ENCODE peak calls at places on chromosomes 7 and 10, in seven cellular contexts. U is dorsolateral prefrontal cortex, G is bronchial epithelial cell, P is BE2C, A is stomach, B is AG04450, O is cardiac fibroblast. Q is an unnamed sample.

GRCh38 chr10:63683223-63683622 is 162.0 kb downstream of the REEP3 start:
- DNase-seq in U (no peak), G (no peak), P (no peak), A (no peak), B (no peak), O (no peak), Q (no peak)

GRCh38 chr7:151046603-151047573 is 1.4 kb upstream of the ASIC3 start:
- DNase-seq in U (no peak), G (no peak), P (peak), A (no peak), B (no peak), O (peak), Q (peak)

GRCh38 chr10:70758757-70759514 is 26.2 kb downstream of the TBATA start:
- DNase-seq in U (peak), G (peak), P (peak), A (peak), B (peak), O (peak), Q (peak)

GRCh38 chr10:125602825-125603224 is 80.1 kb downstream of the TEX36 start:
- DNase-seq in U (no peak), G (no peak), P (no peak), A (no peak), B (no peak), O (no peak), Q (no peak)

GRCh38 chr7:39810204-39810642 is 139.8 kb upstream of the CDK13 start:
- DNase-seq in U (no peak), G (peak), P (no peak), A (no peak), B (no peak), O (no peak), Q (no peak)

GRCh38 chr7:143936087-143937009 is 1.3 kb downstream of the OR2F2 start:
- DNase-seq in U (no peak), G (no peak), P (no peak), A (no peak), B (peak), O (peak), Q (peak)

GRCh38 chr7:77651544-77652162 is 44.6 kb upstream of the RSBN1L start:
- DNase-seq in U (no peak), G (peak), P (peak), A (no peak), B (no peak), O (peak), Q (peak)

GRCh38 chr7:98222533-98223195 is 11.4 kb downstream of the BHLHA15 start:
- DNase-seq in U (no peak), G (no peak), P (no peak), A (no peak), B (no peak), O (no peak), Q (no peak)

GRCh38 chr10:123284022-123284421 is 129.8 kb downstream of the BUB3 start:
- DNase-seq in U (no peak), G (peak), P (no peak), A (no peak), B (no peak), O (no peak), Q (no peak)

GRCh38 chr10:90591629-90592028 is 266.2 kb downstream of the HTR7 start:
- DNase-seq in U (no peak), G (no peak), P (no peak), A (no peak), B (no peak), O (no peak), Q (no peak)

GRCh38 chr10:45429790-45430189 is 55.8 kb downstream of the ALOX5 start:
- DNase-seq in U (no peak), G (no peak), P (no peak), A (no peak), B (no peak), O (no peak), Q (no peak)

GRCh38 chr10:95308389-95309302 is 17.8 kb upstream of the PDLIM1 start:
- DNase-seq in U (peak), G (peak), P (no peak), A (peak), B (peak), O (peak), Q (peak)

GRCh38 chr7:105838273-105839141 is 37.9 kb downstream of the ATXN7L1 start:
- DNase-seq in U (no peak), G (peak), P (peak), A (peak), B (peak), O (peak), Q (peak)

GRCh38 chr10:79262131-79262530 is 85.1 kb upstream of the PPIF start:
- DNase-seq in U (no peak), G (peak), P (no peak), A (no peak), B (no peak), O (no peak), Q (no peak)

GRCh38 chr10:13483073-13483472 is 45.7 kb downstream of the BEND7 start:
- DNase-seq in U (no peak), G (no peak), P (no peak), A (no peak), B (no peak), O (no peak), Q (no peak)

GRCh38 chr10:62248465-62248864 is 20.2 kb downstream of the RTKN2 start:
- DNase-seq in U (no peak), G (no peak), P (no peak), A (no peak), B (no peak), O (peak), Q (peak)

GRCh38 chr7:129902788-129903422 is 49.9 kb downstream of the UBE2H start:
- DNase-seq in U (no peak), G (no peak), P (no peak), A (no peak), B (no peak), O (no peak), Q (no peak)
- TF ChIP-seq CTCF in U (no peak), G (no peak), P (no peak), A (no peak), B (no peak), O (no peak), Q (no peak)

GRCh38 chr7:26100940-26101339 is 51.1 kb upstream of the NFE2L3 start:
- DNase-seq in U (no peak), G (no peak), P (no peak), A (no peak), B (no peak), O (no peak), Q (no peak)

GRCh38 chr7:26105206-26105605 is 46.8 kb upstream of the NFE2L3 start:
- DNase-seq in U (no peak), G (no peak), P (no peak), A (no peak), B (no peak), O (no peak), Q (no peak)

GRCh38 chr7:26103541-26104070 is 48.4 kb upstream of the NFE2L3 start:
- DNase-seq in U (no peak), G (no peak), P (no peak), A (no peak), B (no peak), O (no peak), Q (no peak)

GRCh38 chr7:26101471-26102151 is 50.4 kb upstream of the NFE2L3 start:
- DNase-seq in U (no peak), G (no peak), P (no peak), A (no peak), B (no peak), O (no peak), Q (no peak)

GRCh38 chr7:26102176-26102575 is 49.8 kb upstream of the NFE2L3 start:
- DNase-seq in U (no peak), G (peak), P (no peak), A (no peak), B (no peak), O (no peak), Q (no peak)
- H3K4me3 ChIP-seq in U (no peak), G (no peak), P (no peak), A (peak), B (no peak), O (no peak), Q (no peak)

DNA sequence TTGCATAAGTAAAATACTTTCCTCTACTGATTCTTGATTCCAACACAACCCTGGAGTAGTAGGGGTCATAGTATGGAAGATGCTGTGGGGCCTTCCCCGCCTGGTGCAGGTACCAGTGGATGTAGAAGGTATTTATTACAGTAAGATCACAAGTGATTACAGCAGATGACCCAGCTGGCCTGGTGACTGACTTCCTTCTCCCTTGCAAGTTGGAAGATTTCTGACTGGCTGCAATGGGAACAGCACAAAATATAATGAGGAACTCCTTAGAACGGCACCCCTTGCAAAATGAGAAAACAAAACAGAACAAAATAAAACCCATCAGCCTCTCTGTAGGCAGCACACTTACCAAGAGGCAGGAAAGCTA is 61.7 kb upstream of the TARP start:
- DNase-seq in U (no peak), G (no peak), P (no peak), A (no peak), B (no peak), O (no peak), Q (no peak)
- TF ChIP-seq CTCF in U (no peak), G (no peak), P (no peak), A (no peak), B (no peak), O (no peak), Q (no peak)

GRCh38 chr7:1121886-1122831 is 34.2 kb downstream of the GPER1 start:
- DNase-seq in U (peak), G (no peak), P (no peak), A (no peak), B (no peak), O (no peak), Q (no peak)
- H3K4me3 ChIP-seq in U (no peak), G (no peak), P (no peak), A (no peak), B (no peak), O (no peak), Q (no peak)

GRCh38 chr7:74404388-74404700 is 49.4 kb upstream of the GTF2IRD1 start:
- DNase-seq in U (no peak), G (no peak), P (no peak), A (no peak), B (no peak), O (no peak), Q (no peak)

GRCh38 chr7:74403521-74404387 is 50.0 kb upstream of the GTF2IRD1 start:
- DNase-seq in U (no peak), G (no peak), P (no peak), A (no peak), B (no peak), O (no peak), Q (no peak)

GRCh38 chr7:74405899-74406512 is 47.7 kb upstream of the GTF2IRD1 start:
- DNase-seq in U (no peak), G (no peak), P (no peak), A (no peak), B (no peak), O (no peak), Q (no peak)

GRCh38 chr7:74404741-74405140 is 49.0 kb upstream of the GTF2IRD1 start:
- DNase-seq in U (no peak), G (no peak), P (no peak), A (no peak), B (no peak), O (no peak), Q (no peak)

DNA sequence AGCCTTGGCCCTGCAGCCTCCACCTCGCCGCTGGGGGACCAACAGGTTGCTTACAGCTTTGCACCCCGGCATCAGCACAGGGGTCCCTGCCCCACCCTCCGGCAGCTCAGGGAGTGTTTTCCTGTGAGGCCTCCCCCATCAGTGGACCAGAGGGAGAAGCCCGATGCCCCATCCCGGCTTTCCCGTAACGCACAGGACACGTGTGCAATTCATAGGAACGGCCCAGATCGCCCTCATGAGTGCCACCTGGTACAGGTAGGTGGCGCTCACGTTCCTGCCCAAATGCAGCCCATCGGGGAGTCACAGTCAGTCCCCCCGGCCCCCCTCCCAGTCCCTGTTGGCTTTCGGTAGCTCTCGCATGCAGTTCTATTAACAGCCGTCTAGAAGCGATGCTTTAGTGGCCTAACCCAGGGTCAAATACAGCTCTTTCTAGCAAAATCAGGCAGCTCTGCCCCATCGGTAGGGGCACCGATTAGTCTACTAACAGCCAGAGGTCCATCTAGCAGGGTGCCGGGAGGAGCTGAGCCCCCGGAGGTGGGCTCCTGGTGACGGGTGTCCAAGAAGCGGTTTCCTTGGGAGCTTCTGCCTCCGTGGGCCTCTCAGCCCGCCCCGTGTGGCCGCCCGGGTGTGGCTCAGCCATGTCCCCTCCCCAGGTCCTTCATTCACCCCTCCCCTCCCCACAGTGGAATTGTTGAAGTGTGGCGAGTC is 48.4 kb upstream of the GTF2IRD1 start:
- DNase-seq in U (peak), G (no peak), P (peak), A (no peak), B (no peak), O (no peak), Q (no peak)
- TF ChIP-seq CTCF in U (peak), G (peak), P (peak), A (peak), B (peak), O (no peak), Q (peak)

GRCh38 chr10:4717670-4718069 is 108.3 kb upstream of the AKR1E2 start:
- DNase-seq in U (no peak), G (no peak), P (no peak), A (no peak), B (no peak), O (no peak), Q (no peak)

GRCh38 chr10:4718544-4718943 is 107.5 kb upstream of the AKR1E2 start:
- DNase-seq in U (no peak), G (no peak), P (no peak), A (no peak), B (no peak), O (no peak), Q (no peak)

GRCh38 chr10:4720463-4720862 is 105.5 kb upstream of the AKR1E2 start:
- DNase-seq in U (no peak), G (no peak), P (no peak), A (no peak), B (no peak), O (peak), Q (peak)

GRCh38 chr10:4719040-4719439 is 107.0 kb upstream of the AKR1E2 start:
- DNase-seq in U (no peak), G (peak), P (no peak), A (no peak), B (no peak), O (no peak), Q (peak)

DNA sequence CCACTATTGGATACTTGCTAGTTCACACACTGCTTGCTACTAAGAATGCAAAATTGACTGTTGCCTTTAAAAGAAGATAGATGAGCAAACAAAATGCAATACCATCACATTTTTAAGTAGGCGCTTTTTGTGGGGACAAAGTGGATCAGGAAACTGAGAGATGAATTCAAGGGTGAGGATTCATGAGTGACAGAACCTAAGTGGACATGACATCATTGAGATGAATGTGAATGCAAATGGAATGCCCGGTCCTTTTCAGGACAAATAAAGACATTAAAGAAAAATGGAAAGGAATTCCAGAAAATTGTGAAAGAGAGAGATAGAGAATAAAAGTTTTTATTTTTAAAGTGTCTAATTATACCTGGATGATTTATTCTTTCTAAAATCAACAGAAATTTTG is 106.3 kb upstream of the AKR1E2 start:
- DNase-seq in U (no peak), G (no peak), P (no peak), A (no peak), B (no peak), O (no peak), Q (peak)
- H3K4me3 ChIP-seq in U (no peak), G (no peak), P (no peak), A (no peak), B (no peak), O (no peak), Q (no peak)

GRCh38 chr7:3397324-3397723 is 96.3 kb downstream of the SDK1 start:
- DNase-seq in U (no peak), G (no peak), P (no peak), A (no peak), B (no peak), O (no peak), Q (no peak)

GRCh38 chr7:3404490-3404889 is 103.4 kb downstream of the SDK1 start:
- DNase-seq in U (no peak), G (peak), P (peak), A (no peak), B (no peak), O (peak), Q (peak)

GRCh38 chr7:3393862-3394261 is 92.8 kb downstream of the SDK1 start:
- DNase-seq in U (no peak), G (no peak), P (no peak), A (no peak), B (no peak), O (peak), Q (no peak)

GRCh38 chr7:3399858-3400257 is 98.8 kb downstream of the SDK1 start:
- DNase-seq in U (no peak), G (peak), P (peak), A (no peak), B (no peak), O (no peak), Q (peak)
- TF ChIP-seq CTCF in U (no peak), G (peak), P (peak), A (no peak), B (peak), O (peak), Q (peak)

GRCh38 chr10:50637003-50637579 is 13.3 kb upstream of the SGMS1 start:
- DNase-seq in U (no peak), G (no peak), P (no peak), A (no peak), B (no peak), O (no peak), Q (no peak)
- H3K4me3 ChIP-seq in U (no peak), G (no peak), P (no peak), A (no peak), B (no peak), O (no peak), Q (no peak)

GRCh38 chr10:44017483-44018145 is 367.3 kb downstream of the CXCL12 start:
- DNase-seq in U (no peak), G (no peak), P (no peak), A (no peak), B (no peak), O (no peak), Q (no peak)

GRCh38 chr10:44016589-44017482 is 368.1 kb downstream of the CXCL12 start:
- DNase-seq in U (no peak), G (no peak), P (no peak), A (no peak), B (no peak), O (peak), Q (peak)

GRCh38 chr10:44012921-44013320 is 364.2 kb upstream of the ZNF32 start:
- DNase-seq in U (no peak), G (no peak), P (no peak), A (no peak), B (no peak), O (no peak), Q (no peak)

GRCh38 chr10:44016101-44016500 is 367.4 kb upstream of the ZNF32 start:
- DNase-seq in U (no peak), G (no peak), P (no peak), A (no peak), B (no peak), O (no peak), Q (no peak)

DNA sequence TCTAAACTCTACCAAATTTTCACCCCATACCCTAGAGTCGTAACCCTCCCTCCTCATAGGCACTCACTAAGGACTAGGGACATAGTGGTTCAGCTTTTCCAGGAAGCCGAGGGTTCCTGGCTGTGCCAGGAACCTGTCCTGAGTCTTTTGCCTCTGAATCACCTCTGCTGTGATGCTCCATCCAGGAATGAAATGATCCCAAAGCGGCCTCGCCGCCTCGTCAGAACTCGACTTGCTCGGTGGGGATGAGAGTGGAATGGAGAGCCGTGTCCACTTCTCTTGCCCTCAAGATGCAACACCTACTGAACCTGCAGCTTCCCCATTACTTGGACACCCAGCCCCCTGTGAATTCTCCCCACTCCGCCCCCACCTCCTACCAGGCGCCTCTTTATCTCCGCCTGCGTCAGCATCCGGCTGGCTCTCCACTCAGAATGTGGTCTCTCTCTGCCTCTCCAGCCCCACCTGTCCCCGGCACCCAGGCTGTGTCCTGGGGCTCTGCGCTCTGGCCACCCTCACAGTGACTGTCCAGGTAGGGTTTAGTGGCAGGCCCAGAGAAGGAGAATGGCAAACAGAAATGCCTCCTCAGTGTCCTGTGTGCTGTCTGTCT is 366.1 kb upstream of the ZNF32 start:
- DNase-seq in U (no peak), G (no peak), P (no peak), A (no peak), B (no peak), O (no peak), Q (no peak)
- TF ChIP-seq CTCF in U (no peak), G (no peak), P (no peak), A (no peak), B (no peak), O (no peak), Q (no peak)

DNA sequence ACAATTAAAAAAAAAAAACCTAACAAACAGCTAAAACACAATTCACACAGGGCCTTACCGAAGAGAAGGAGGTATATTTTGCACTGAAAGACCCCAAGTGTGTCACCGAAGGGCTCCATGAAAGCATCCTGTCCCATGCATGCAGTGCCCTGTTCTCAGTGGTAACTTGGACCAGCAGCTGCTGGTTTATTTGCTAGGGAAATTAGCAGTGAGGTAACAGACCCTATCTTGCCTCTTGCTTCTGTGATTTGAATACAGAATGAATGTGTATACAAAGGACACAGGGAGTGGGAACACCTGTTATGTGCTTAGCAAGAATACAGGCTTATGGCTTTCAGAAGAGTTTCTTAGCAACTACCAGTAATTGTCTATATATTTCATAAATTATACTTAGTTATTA is at the start of gene HEPACAM2:
- DNase-seq in U (no peak), G (no peak), P (no peak), A (no peak), B (no peak), O (no peak), Q (no peak)
- H3K4me3 ChIP-seq in U (no peak), G (no peak), P (no peak), A (no peak), B (no peak), O (no peak), Q (no peak)